ENCODE peak calls at places on chromosomes 1 and 21, in five cellular contexts. One of them, this sample, is unnamed.
A peak's percentile ranks its signal among the peaks of the same experiment; 100 is the strongest.

GRCh38 chr1:99969729-99970591 is at the start of gene SLC35A3:
- DNase-seq in activated B cell treated with CpG ODN at 0.5 μM for 24 hours: peak; percentile 73
- DNase-seq in sigmoid colon: peak; percentile 86
- DNase-seq in GM20000: peak; percentile 91
- DNase-seq in cardiac muscle cell: peak; percentile 75
- DNase-seq in this sample: peak; percentile 90

GRCh38 chr1:147236959-147237791 is 5.3 kb upstream of the CHD1L start:
- DNase-seq in activated B cell treated with CpG ODN at 0.5 μM for 24 hours: no peak
- DNase-seq in cardiac muscle cell: no peak
- DNase-seq in sigmoid colon: no peak
- DNase-seq in GM20000: no peak
- DNase-seq in this sample: no peak

GRCh38 chr1:145871994-145872411 is 13.1 kb upstream of the PIAS3 start:
- DNase-seq in activated B cell treated with CpG ODN at 0.5 μM for 24 hours: peak; percentile 45
- DNase-seq in GM20000: peak; percentile 58
- DNase-seq in cardiac muscle cell: peak; percentile 55
- DNase-seq in sigmoid colon: peak; percentile 80
- DNase-seq in this sample: peak; percentile 56

GRCh38 chr1:200775850-200776249 is 37.2 kb downstream of the CAMSAP2 start:
- DNase-seq in cardiac muscle cell: peak; percentile 32
- DNase-seq in activated B cell treated with CpG ODN at 0.5 μM for 24 hours: no peak
- DNase-seq in GM20000: no peak
- DNase-seq in sigmoid colon: no peak
- DNase-seq in this sample: no peak

GRCh38 chr1:68202239-68202832 is 30.0 kb downstream of the WLS start:
- DNase-seq in cardiac muscle cell: no peak
- DNase-seq in GM20000: no peak
- DNase-seq in activated B cell treated with CpG ODN at 0.5 μM for 24 hours: no peak
- DNase-seq in sigmoid colon: no peak
- DNase-seq in this sample: no peak

GRCh38 chr1:191963286-191963685 is 195.0 kb upstream of the RGS18 start:
- DNase-seq in sigmoid colon: no peak
- DNase-seq in cardiac muscle cell: peak; percentile 5
- DNase-seq in GM20000: no peak
- DNase-seq in activated B cell treated with CpG ODN at 0.5 μM for 24 hours: no peak
- DNase-seq in this sample: no peak

GRCh38 chr21:45319461-45320211 is 31.9 kb upstream of the POFUT2 start:
- DNase-seq in sigmoid colon: peak; percentile 77
- DNase-seq in activated B cell treated with CpG ODN at 0.5 μM for 24 hours: no peak
- DNase-seq in cardiac muscle cell: no peak
- DNase-seq in GM20000: no peak
- DNase-seq in this sample: no peak

GRCh38 chr1:69400128-69400527 is 167.6 kb upstream of the LRRC7 start:
- DNase-seq in GM20000: no peak
- DNase-seq in activated B cell treated with CpG ODN at 0.5 μM for 24 hours: no peak
- DNase-seq in sigmoid colon: no peak
- DNase-seq in cardiac muscle cell: no peak
- DNase-seq in this sample: no peak

GRCh38 chr1:234616644-234617043 is 6.7 kb upstream of the IRF2BP2 start:
- DNase-seq in sigmoid colon: no peak
- DNase-seq in activated B cell treated with CpG ODN at 0.5 μM for 24 hours: no peak
- DNase-seq in GM20000: no peak
- DNase-seq in cardiac muscle cell: peak; percentile 40
- DNase-seq in this sample: no peak

GRCh38 chr1:54800041-54800898 is 853 bp downstream of the TTC22 start:
- DNase-seq in activated B cell treated with CpG ODN at 0.5 μM for 24 hours: no peak
- DNase-seq in sigmoid colon: peak; percentile 61
- DNase-seq in GM20000: no peak
- DNase-seq in cardiac muscle cell: no peak
- DNase-seq in this sample: no peak

GRCh38 chr21:24729568-24729967 is 877.7 kb downstream of the MRPL39 start:
- DNase-seq in cardiac muscle cell: no peak
- DNase-seq in activated B cell treated with CpG ODN at 0.5 μM for 24 hours: no peak
- DNase-seq in sigmoid colon: no peak
- DNase-seq in GM20000: no peak
- DNase-seq in this sample: no peak

GRCh38 chr1:85366391-85366790 is 90.0 kb upstream of the BCL10 start:
- DNase-seq in cardiac muscle cell: peak; percentile 85
- DNase-seq in sigmoid colon: no peak
- DNase-seq in activated B cell treated with CpG ODN at 0.5 μM for 24 hours: no peak
- DNase-seq in GM20000: no peak
- DNase-seq in this sample: no peak

GRCh38 chr1:156406229-156406628 is 37.2 kb downstream of the RHBG start:
- DNase-seq in cardiac muscle cell: no peak
- DNase-seq in GM20000: no peak
- DNase-seq in sigmoid colon: no peak
- DNase-seq in activated B cell treated with CpG ODN at 0.5 μM for 24 hours: no peak
- DNase-seq in this sample: no peak

GRCh38 chr1:32612189-32612881 is 38.0 kb downstream of the ZBTB8OS start:
- DNase-seq in GM20000: peak; percentile 83
- DNase-seq in cardiac muscle cell: peak; percentile 82
- DNase-seq in sigmoid colon: peak; percentile 91
- DNase-seq in activated B cell treated with CpG ODN at 0.5 μM for 24 hours: peak; percentile 55
- DNase-seq in this sample: peak; percentile 84

GRCh38 chr1:119910617-119911016 is 14.3 kb upstream of the ADAM30 start:
- DNase-seq in cardiac muscle cell: no peak
- DNase-seq in activated B cell treated with CpG ODN at 0.5 μM for 24 hours: no peak
- DNase-seq in sigmoid colon: no peak
- DNase-seq in GM20000: no peak
- DNase-seq in this sample: no peak

GRCh38 chr1:235720544-235720943 is 71.0 kb upstream of the GNG4 start:
- DNase-seq in sigmoid colon: no peak
- DNase-seq in activated B cell treated with CpG ODN at 0.5 μM for 24 hours: no peak
- DNase-seq in GM20000: no peak
- DNase-seq in cardiac muscle cell: no peak
- DNase-seq in this sample: no peak

GRCh38 chr1:227759345-227760300 is 24.4 kb downstream of the SNAP47 start:
- DNase-seq in cardiac muscle cell: peak; percentile 83
- DNase-seq in GM20000: no peak
- DNase-seq in activated B cell treated with CpG ODN at 0.5 μM for 24 hours: no peak
- DNase-seq in sigmoid colon: peak; percentile 94
- DNase-seq in this sample: no peak

GRCh38 chr1:39293375-39294070 is 89.0 kb downstream of the MACF1 start:
- DNase-seq in cardiac muscle cell: peak; percentile 6
- DNase-seq in GM20000: no peak
- DNase-seq in sigmoid colon: no peak
- DNase-seq in activated B cell treated with CpG ODN at 0.5 μM for 24 hours: no peak
- DNase-seq in this sample: no peak

GRCh38 chr1:45552309-45552708 is 1.7 kb downstream of the AKR1A1 start:
- DNase-seq in GM20000: no peak
- DNase-seq in sigmoid colon: peak; percentile 67
- DNase-seq in cardiac muscle cell: no peak
- DNase-seq in activated B cell treated with CpG ODN at 0.5 μM for 24 hours: no peak
- DNase-seq in this sample: no peak

GRCh38 chr1:155976062-155976912 is 2.1 kb downstream of the ARHGEF2 start:
- DNase-seq in sigmoid colon: peak; percentile 89
- DNase-seq in cardiac muscle cell: peak; percentile 83
- DNase-seq in GM20000: peak; percentile 57
- DNase-seq in activated B cell treated with CpG ODN at 0.5 μM for 24 hours: no peak
- DNase-seq in this sample: peak; percentile 59

GRCh38 chr21:36487641-36488307 is 7.9 kb upstream of the CLDN14 start:
- DNase-seq in activated B cell treated with CpG ODN at 0.5 μM for 24 hours: no peak
- DNase-seq in GM20000: no peak
- DNase-seq in sigmoid colon: no peak
- DNase-seq in cardiac muscle cell: peak; percentile 39
- DNase-seq in this sample: no peak

GRCh38 chr21:16004121-16004520 is 274.3 kb downstream of the USP25 start:
- DNase-seq in sigmoid colon: no peak
- DNase-seq in cardiac muscle cell: peak; percentile 11
- DNase-seq in activated B cell treated with CpG ODN at 0.5 μM for 24 hours: no peak
- DNase-seq in GM20000: no peak
- DNase-seq in this sample: no peak

GRCh38 chr1:108878678-108879077 is 1.9 kb downstream of the GPSM2 start:
- DNase-seq in activated B cell treated with CpG ODN at 0.5 μM for 24 hours: no peak
- DNase-seq in GM20000: no peak
- DNase-seq in cardiac muscle cell: no peak
- DNase-seq in sigmoid colon: no peak
- DNase-seq in this sample: no peak

GRCh38 chr1:1406821-1407100 is 332 bp downstream of the MRPL20 start:
- DNase-seq in sigmoid colon: no peak
- DNase-seq in activated B cell treated with CpG ODN at 0.5 μM for 24 hours: no peak
- DNase-seq in cardiac muscle cell: no peak
- DNase-seq in GM20000: no peak
- DNase-seq in this sample: no peak

GRCh38 chr1:1403543-1404112 is 3.5 kb downstream of the MRPL20 start:
- DNase-seq in GM20000: no peak
- DNase-seq in cardiac muscle cell: no peak
- DNase-seq in activated B cell treated with CpG ODN at 0.5 μM for 24 hours: no peak
- DNase-seq in sigmoid colon: no peak
- DNase-seq in this sample: no peak

GRCh38 chr1:1407957-1408318 is 845 bp upstream of the MRPL20 start:
- DNase-seq in GM20000: no peak
- DNase-seq in sigmoid colon: no peak
- DNase-seq in activated B cell treated with CpG ODN at 0.5 μM for 24 hours: no peak
- DNase-seq in cardiac muscle cell: no peak
- DNase-seq in this sample: no peak

GRCh38 chr1:1406101-1406820 is 832 bp downstream of the MRPL20 start:
- DNase-seq in GM20000: no peak
- DNase-seq in cardiac muscle cell: no peak
- DNase-seq in sigmoid colon: no peak
- DNase-seq in activated B cell treated with CpG ODN at 0.5 μM for 24 hours: no peak
- DNase-seq in this sample: no peak

DNA sequence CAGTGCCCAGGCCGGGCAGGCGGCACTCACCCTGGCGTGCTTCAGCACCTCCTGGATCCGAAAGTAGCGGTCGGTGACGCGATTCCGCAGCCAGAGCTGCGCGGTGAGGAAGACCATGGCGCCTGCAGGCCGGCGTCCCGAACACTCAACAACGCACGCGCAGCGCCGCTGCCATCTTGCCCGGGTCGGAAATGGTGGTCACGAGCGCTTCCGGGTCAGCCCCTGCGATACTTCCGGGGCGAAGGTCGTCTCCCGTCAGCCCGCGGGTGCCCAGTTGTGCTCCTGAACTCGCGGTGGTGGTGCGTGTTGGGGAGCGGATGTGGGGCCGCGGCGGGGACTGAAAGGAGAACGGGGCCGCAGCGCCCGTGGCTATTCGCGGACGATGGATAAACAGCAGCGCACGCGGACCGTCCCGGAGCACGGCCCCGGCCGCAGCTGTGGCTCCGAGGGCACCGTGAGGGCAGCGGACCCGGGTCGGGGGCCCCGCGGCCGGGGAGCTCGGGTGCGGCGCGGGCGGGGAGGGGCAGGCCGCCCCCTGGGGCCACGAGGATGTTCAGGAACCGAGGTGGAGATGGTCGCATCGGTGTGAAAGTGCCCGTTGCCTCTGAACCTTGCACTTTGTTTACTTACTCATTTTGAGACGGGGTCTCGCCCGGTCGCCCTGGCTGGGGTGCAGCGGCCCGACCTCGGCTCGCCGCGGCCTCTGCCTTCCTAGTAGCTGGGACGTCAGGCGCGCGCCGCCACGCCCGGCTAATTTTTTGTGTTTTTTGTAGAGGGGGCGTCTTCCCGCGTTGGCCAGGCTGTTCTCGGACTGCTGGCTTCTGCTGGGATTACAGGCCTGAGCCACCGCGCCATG is at the start of gene MRPL20:
- DNase-seq in GM20000: peak; percentile 99
- DNase-seq in sigmoid colon: peak; percentile 97
- DNase-seq in activated B cell treated with CpG ODN at 0.5 μM for 24 hours: peak; percentile 92
- DNase-seq in cardiac muscle cell: peak; percentile 91
- DNase-seq in this sample: peak; percentile 98
- TF ChIP-seq CTCF in GM20000: no peak
- TF ChIP-seq CTCF in sigmoid colon: no peak
- TF ChIP-seq CTCF in activated B cell treated with CpG ODN at 0.5 μM for 24 hours: no peak
- TF ChIP-seq CTCF in cardiac muscle cell: no peak
- TF ChIP-seq CTCF in this sample: no peak

DNA sequence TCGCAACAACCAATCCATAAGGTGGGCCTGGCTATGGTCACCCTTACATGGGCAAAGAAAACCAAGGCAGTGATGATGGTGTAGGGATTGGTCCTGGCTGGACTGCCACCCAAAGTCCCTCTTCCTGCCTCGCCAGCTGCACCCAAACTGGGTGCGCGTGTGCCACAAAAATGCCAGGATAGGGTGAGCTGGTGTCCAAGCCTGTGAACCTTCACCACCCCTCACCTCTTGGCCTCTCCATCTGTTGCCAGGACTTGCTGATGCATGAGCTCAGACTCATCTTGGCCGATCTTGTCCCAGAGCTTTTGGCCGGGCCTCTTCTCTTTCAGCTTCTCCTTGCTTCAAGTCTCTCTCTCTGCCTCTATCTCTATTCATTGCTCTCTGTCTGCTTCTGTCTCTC is 41.8 kb downstream of the FOXD2 start:
- DNase-seq in GM20000: no peak
- DNase-seq in sigmoid colon: no peak
- DNase-seq in activated B cell treated with CpG ODN at 0.5 μM for 24 hours: no peak
- DNase-seq in cardiac muscle cell: no peak
- DNase-seq in this sample: no peak
- TF ChIP-seq CTCF in GM20000: no peak
- TF ChIP-seq CTCF in sigmoid colon: no peak
- TF ChIP-seq CTCF in activated B cell treated with CpG ODN at 0.5 μM for 24 hours: no peak
- TF ChIP-seq CTCF in cardiac muscle cell: no peak
- TF ChIP-seq CTCF in this sample: no peak

GRCh38 chr1:221979461-221980032 is 237.7 kb upstream of the DUSP10 start:
- DNase-seq in cardiac muscle cell: no peak
- DNase-seq in sigmoid colon: no peak
- DNase-seq in GM20000: no peak
- DNase-seq in activated B cell treated with CpG ODN at 0.5 μM for 24 hours: no peak
- DNase-seq in this sample: no peak
- TF ChIP-seq CTCF in cardiac muscle cell: peak; percentile 20
- TF ChIP-seq CTCF in sigmoid colon: no peak
- TF ChIP-seq CTCF in GM20000: no peak
- TF ChIP-seq CTCF in activated B cell treated with CpG ODN at 0.5 μM for 24 hours: no peak
- TF ChIP-seq CTCF in this sample: peak; percentile 5

GRCh38 chr1:6103854-6104530 is 58.3 kb downstream of the KCNAB2 start:
- DNase-seq in cardiac muscle cell: no peak
- DNase-seq in activated B cell treated with CpG ODN at 0.5 μM for 24 hours: no peak
- DNase-seq in GM20000: no peak
- DNase-seq in sigmoid colon: peak; percentile 54
- DNase-seq in this sample: no peak

GRCh38 chr1:6105763-6106162 is 60.1 kb downstream of the KCNAB2 start:
- DNase-seq in sigmoid colon: no peak
- DNase-seq in GM20000: no peak
- DNase-seq in cardiac muscle cell: no peak
- DNase-seq in activated B cell treated with CpG ODN at 0.5 μM for 24 hours: no peak
- DNase-seq in this sample: no peak

GRCh38 chr1:6106321-6106731 is 60.6 kb downstream of the KCNAB2 start:
- DNase-seq in sigmoid colon: no peak
- DNase-seq in GM20000: no peak
- DNase-seq in cardiac muscle cell: no peak
- DNase-seq in activated B cell treated with CpG ODN at 0.5 μM for 24 hours: no peak
- DNase-seq in this sample: no peak

GRCh38 chr1:6104631-6105030 is 58.9 kb downstream of the KCNAB2 start:
- DNase-seq in cardiac muscle cell: no peak
- DNase-seq in sigmoid colon: peak; percentile 60
- DNase-seq in activated B cell treated with CpG ODN at 0.5 μM for 24 hours: no peak
- DNase-seq in GM20000: no peak
- DNase-seq in this sample: no peak

DNA sequence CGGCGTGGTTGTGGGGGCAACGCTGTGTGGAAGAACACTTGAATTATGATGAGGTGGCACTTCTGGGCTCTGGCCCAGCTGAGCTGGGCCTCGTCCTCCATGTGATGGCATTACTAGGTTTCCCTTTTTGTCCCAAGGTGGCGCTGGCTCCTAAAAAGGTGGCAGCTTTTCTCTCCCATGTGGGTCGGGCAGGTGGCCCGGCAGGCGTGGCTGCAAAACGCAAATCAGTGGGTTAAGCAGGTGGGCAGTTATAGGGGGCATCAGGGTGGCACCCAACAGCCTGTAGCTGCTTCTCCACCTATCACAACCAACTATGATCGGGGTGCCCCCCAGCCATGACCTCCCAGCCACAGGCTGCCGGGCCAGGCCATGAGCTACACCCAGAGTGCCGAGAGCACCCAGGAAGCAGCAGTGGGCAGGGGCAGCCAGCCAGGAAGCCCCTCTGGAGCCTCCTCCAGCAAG is 59.6 kb downstream of the KCNAB2 start:
- DNase-seq in cardiac muscle cell: no peak
- DNase-seq in GM20000: no peak
- DNase-seq in activated B cell treated with CpG ODN at 0.5 μM for 24 hours: no peak
- DNase-seq in sigmoid colon: peak; percentile 57
- DNase-seq in this sample: no peak
- TF ChIP-seq CTCF in cardiac muscle cell: no peak
- TF ChIP-seq CTCF in GM20000: no peak
- TF ChIP-seq CTCF in activated B cell treated with CpG ODN at 0.5 μM for 24 hours: no peak
- TF ChIP-seq CTCF in sigmoid colon: no peak
- TF ChIP-seq CTCF in this sample: peak; percentile 5